ENCODE peak calls at places on chromosomes 3 and 15, in eight cellular contexts. Q is bronchial epithelial cell, C is foreskin fibroblast, U is mesothelial cell of epicardium, T is progenitor cell of endocrine pancreas, D is breast epithelium, W is Calu3, F is astrocyte. H is an unnamed sample.

GRCh38 chr3:195260286-195260905 is 10.6 kb downstream of the XXYLT1 start:
- DNase-seq in Q (no peak), C (no peak), U (peak; percentile 35), T (no peak), D (no peak), W (no peak), F (no peak), H (no peak)

GRCh38 chr3:40179016-40179415 is 130.5 kb upstream of the EIF1B start:
- DNase-seq in Q (peak; percentile 62), C (peak; percentile 54), U (peak; percentile 84), T (peak; percentile 67), D (peak; percentile 81), W (peak; percentile 82), F (peak; percentile 32), H (peak; percentile 22)

GRCh38 chr3:136699271-136699828 is 52.8 kb downstream of the STAG1 start:
- DNase-seq in Q (no peak), C (no peak), U (no peak), T (no peak), D (no peak), W (no peak), F (no peak), H (no peak)

GRCh38 chr3:50340404-50341329 is at the start of gene RASSF1:
- DNase-seq in Q (peak; percentile 42), C (peak; percentile 64), U (no peak), T (no peak), D (no peak), W (no peak), F (no peak), H (peak; percentile 61)

GRCh38 chr15:89770041-89770440 is 6.1 kb upstream of the MESP2 start:
- DNase-seq in Q (peak; percentile 35), C (peak; percentile 66), U (no peak), T (no peak), D (no peak), W (no peak), F (peak; percentile 63), H (no peak)

GRCh38 chr3:48476426-48477053 is 27.4 kb downstream of the SHISA5 start:
- DNase-seq in Q (no peak), C (no peak), U (no peak), T (no peak), D (no peak), W (no peak), F (no peak), H (no peak)

GRCh38 chr3:51830986-51831385 is 30.4 kb upstream of the IQCF2 start:
- DNase-seq in Q (no peak), C (no peak), U (no peak), T (no peak), D (no peak), W (no peak), F (no peak), H (no peak)

GRCh38 chr15:94744080-94744793 is 512.9 kb downstream of the MCTP2 start:
- DNase-seq in Q (no peak), C (no peak), U (no peak), T (no peak), D (no peak), W (no peak), F (no peak), H (no peak)

GRCh38 chr15:31273258-31273941 is 53.2 kb upstream of the KLF13 start:
- DNase-seq in Q (no peak), C (no peak), U (no peak), T (no peak), D (peak; percentile 48), W (no peak), F (no peak), H (no peak)

GRCh38 chr3:74445541-74445940 is 168.9 kb downstream of the CNTN3 start:
- DNase-seq in Q (no peak), C (no peak), U (no peak), T (no peak), D (no peak), W (no peak), F (no peak), H (no peak)

GRCh38 chr15:63979227-63979793 is 67.0 kb downstream of the DAPK2 start:
- DNase-seq in Q (no peak), C (no peak), U (no peak), T (no peak), D (no peak), W (no peak), F (no peak), H (no peak)

GRCh38 chr3:197942956-197943556 is 6.9 kb upstream of the RPL35A start:
- DNase-seq in Q (peak; percentile 56), C (no peak), U (no peak), T (no peak), D (no peak), W (peak; percentile 36), F (peak; percentile 18), H (no peak)

GRCh38 chr15:62509395-62509973 is 344.4 kb upstream of the C2CD4B start:
- DNase-seq in Q (no peak), C (no peak), U (no peak), T (no peak), D (no peak), W (no peak), F (no peak), H (no peak)

GRCh38 chr3:197088370-197088769 is 58.8 kb upstream of the MELTF start:
- DNase-seq in Q (no peak), C (no peak), U (no peak), T (no peak), D (no peak), W (no peak), F (no peak), H (no peak)

GRCh38 chr3:189937302-189938255 is 183.1 kb downstream of the P3H2 start:
- DNase-seq in Q (peak; percentile 100), C (peak; percentile 93), U (no peak), T (no peak), D (no peak), W (peak; percentile 84), F (peak; percentile 100), H (no peak)

GRCh38 chr3:9746330-9746729 is 3.4 kb upstream of the OGG1 start:
- DNase-seq in Q (no peak), C (peak; percentile 82), U (no peak), T (no peak), D (no peak), W (no peak), F (peak; percentile 88), H (no peak)

GRCh38 chr15:58529041-58529440 is 97.2 kb downstream of the LIPC start:
- DNase-seq in Q (no peak), C (no peak), U (no peak), T (no peak), D (no peak), W (no peak), F (no peak), H (no peak)

DNA sequence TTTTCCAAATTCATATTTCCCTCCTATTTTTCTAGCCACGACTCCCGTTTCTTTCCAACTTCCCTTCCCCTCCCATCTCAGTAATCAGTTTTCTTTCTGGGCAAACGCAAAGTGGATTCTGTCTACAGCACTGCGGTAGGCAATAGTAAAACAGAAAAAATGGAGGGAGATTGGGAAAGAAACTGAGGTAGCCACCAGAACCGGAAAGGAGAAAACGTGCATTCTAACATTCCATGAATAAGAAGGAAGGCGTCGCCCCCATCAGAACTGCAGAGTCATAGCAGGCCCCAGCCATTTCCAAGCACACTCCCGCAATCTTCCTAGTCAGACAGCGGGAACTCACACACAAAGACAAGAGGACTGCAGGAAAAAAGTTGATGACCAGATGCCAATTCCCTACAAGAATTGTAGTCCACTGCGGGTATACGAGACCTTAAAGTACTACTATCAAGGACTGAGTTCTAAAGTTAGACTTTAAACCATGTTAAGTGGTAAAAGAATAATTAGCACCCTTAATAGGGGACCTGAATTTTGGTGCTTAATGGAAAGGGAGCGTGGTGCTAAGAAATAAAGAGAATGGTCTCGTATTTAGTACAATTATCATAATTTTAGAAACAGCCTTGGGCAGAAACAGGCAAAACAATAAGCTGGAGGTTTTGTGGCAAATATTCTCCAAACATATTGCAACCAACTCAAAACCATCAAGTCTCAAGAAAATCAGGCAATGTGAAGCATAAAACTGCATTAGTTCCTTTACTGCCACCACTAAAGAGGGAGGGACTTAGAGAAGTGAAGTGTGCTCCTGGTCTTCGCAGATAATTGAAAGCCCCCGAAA is 1.4 kb downstream of the PFN2 start:
- DNase-seq in Q (peak; percentile 75), C (peak; percentile 78), U (peak; percentile 48), T (peak; percentile 19), D (no peak), W (peak; percentile 72), F (peak; percentile 83), H (no peak)
- TF ChIP-seq CTCF in Q (peak; percentile 9), C (peak; percentile 7), U (no peak), T (peak; percentile 28), D (no peak), W (no peak), F (no peak), H (no peak)

DNA sequence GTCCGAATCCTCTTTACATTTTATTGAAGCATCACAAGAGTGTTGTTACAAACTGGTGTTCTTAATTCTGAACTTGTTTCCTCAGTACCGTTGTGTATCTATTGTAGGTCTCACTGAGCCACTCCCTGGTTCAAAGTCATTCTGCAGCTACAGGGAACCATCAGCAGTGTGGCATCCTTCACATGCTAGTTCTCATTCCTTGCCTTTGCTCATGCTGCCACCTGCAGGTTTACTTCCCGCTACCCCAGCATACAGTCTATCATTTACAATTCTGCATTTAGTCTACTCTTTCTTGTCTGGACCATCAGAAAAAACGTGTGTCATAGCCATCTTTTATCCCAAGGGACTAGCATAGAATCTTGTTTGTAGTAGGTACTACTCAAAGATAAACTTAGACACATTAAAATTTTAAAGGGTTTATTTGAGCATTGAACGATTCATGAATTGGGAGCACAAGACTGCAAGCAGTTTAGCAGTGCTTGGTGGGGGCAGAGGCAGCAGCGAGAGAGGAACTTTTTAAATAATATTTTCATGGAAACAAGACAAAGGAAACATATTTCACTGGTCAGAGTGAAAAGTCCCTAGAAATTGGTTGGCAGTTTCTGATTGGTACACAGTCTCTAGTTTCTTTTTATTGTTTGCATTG is 402.1 kb downstream of the CADM2 start:
- DNase-seq in Q (peak; percentile 60), C (peak; percentile 1), U (peak; percentile 41), T (peak; percentile 35), D (no peak), W (peak; percentile 70), F (peak; percentile 14), H (no peak)
- TF ChIP-seq CTCF in Q (peak; percentile 76), C (no peak), U (peak; percentile 18), T (peak; percentile 80), D (no peak), W (peak; percentile 57), F (peak; percentile 63), H (no peak)

GRCh38 chr3:38368238-38368637 is 21.7 kb downstream of the XYLB start:
- DNase-seq in Q (no peak), C (no peak), U (no peak), T (no peak), D (no peak), W (peak; percentile 7), F (no peak), H (no peak)
- TF ChIP-seq CTCF in Q (no peak), C (no peak), U (no peak), T (no peak), D (no peak), W (no peak), F (no peak), H (no peak)

DNA sequence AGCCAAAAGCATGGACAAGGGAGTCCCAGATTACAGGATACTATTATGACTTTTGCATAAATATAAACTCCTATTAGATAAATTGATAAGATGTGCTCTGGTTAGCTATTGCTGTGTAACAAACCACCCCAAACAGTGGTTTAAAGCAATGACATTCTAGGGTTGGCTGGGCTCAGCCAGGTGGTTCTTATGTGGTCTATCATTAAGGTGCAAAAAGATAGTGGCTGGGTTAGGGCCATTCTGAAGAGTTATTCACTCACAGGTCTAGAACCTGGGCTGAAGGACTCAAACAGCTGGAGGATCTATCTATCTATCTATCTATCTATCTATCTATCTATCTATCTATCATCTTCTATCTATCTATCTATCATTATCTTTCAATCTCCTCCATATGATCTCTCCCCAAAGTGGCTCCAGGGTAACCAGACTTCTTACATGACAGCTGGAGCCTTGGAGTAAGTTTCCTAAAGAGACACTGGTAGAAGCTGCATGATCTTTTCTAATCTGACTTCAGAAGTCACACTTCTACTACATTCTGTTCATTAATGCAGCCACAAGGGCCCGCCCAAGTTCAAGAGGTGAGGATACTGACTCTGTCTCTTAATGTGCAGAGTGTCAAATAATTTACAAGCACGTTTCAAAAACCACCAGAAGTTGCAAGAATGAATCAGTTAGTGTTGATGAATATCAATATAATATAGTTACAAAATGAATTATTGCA is 74.9 kb upstream of the XCR1 start:
- DNase-seq in Q (no peak), C (no peak), U (no peak), T (no peak), D (no peak), W (no peak), F (no peak), H (no peak)
- TF ChIP-seq CTCF in Q (no peak), C (no peak), U (no peak), T (no peak), D (no peak), W (no peak), F (no peak), H (no peak)

H was measured in activated B cell treated with CpG ODN at 0.5 μM for 24 hours.